ENCODE peak calls at places on chromosomes 7 and 10, in eight cellular contexts. K is fibroblast of mammary gland; L is CD8-positive, alpha-beta T cell; X is kidney; O is neural crest cell; U is NB4; Y is endothelial cell; C is chondrocyte. P is an unnamed sample.

GRCh38 chr7:26658698-26659084 is 205.7 kb downstream of the SKAP2 start:
- DNase-seq in K (no peak), C (no peak), O (no peak), U (no peak), L (no peak), Y (no peak), X (no peak), P (no peak)

GRCh38 chr7:41559426-41559825 is 143.5 kb downstream of the INHBA start:
- DNase-seq in O (no peak), U (no peak), Y (no peak), C (no peak), K (no peak), L (no peak), X (no peak), P (no peak)

GRCh38 chr7:146554568-146554967 is 438.0 kb downstream of the CNTNAP2 start:
- DNase-seq in Y (no peak), X (no peak), O (no peak), U (no peak), C (no peak), L (no peak), K (no peak), P (no peak)

GRCh38 chr7:2873146-2873545 is 29.0 kb upstream of the GNA12 start:
- DNase-seq in O (no peak), L (no peak), U (no peak), K (no peak), Y (no peak), C (no peak), X (no peak), P (no peak)

GRCh38 chr10:93821051-93821772 is 63.5 kb downstream of the LGI1 start:
- DNase-seq in L (no peak), X (no peak), U (peak; percentile 36), O (no peak), C (no peak), K (peak; percentile 54), Y (no peak), P (peak; percentile 51)

GRCh38 chr7:137045573-137045972 is 177.1 kb downstream of the CHRM2 start:
- DNase-seq in U (no peak), K (no peak), O (no peak), Y (no peak), C (no peak), X (no peak), L (no peak), P (no peak)

GRCh38 chr10:101774589-101775272 is 1.2 kb downstream of the FGF8 start:
- DNase-seq in C (no peak), L (no peak), O (no peak), Y (peak; percentile 19), U (no peak), X (peak; percentile 70), K (no peak), P (no peak)

GRCh38 chr7:112204072-112204775 is 2.0 kb downstream of the DOCK4 start:
- DNase-seq in L (no peak), K (peak; percentile 38), O (no peak), U (no peak), Y (peak; percentile 11), C (no peak), X (no peak), P (peak; percentile 60)

GRCh38 chr7:1027285-1028043 is 16.9 kb upstream of the GPR146 start:
- DNase-seq in Y (no peak), C (peak; percentile 87), K (peak; percentile 31), O (peak; percentile 35), U (peak; percentile 54), L (no peak), X (peak; percentile 86), P (peak; percentile 25)

GRCh38 chr10:60921631-60922030 is 22.4 kb downstream of the RHOBTB1 start:
- DNase-seq in Y (no peak), O (no peak), U (no peak), K (no peak), L (no peak), X (no peak), C (no peak), P (no peak)

GRCh38 chr10:48439031-48439430 is 132.6 kb downstream of the MAPK8 start:
- DNase-seq in Y (no peak), X (no peak), K (peak; percentile 53), O (no peak), L (no peak), C (no peak), U (no peak), P (peak; percentile 79)

GRCh38 chr7:48144291-48144768 is 26.9 kb upstream of the ABCA13 start:
- DNase-seq in K (no peak), Y (no peak), O (no peak), L (no peak), U (no peak), C (no peak), X (no peak), P (peak; percentile 8)

GRCh38 chr7:14900051-14900450 is 2.5 kb downstream of the DGKB start:
- DNase-seq in C (no peak), L (no peak), Y (no peak), X (no peak), K (peak; percentile 26), O (no peak), U (no peak), P (peak; percentile 61)

GRCh38 chr10:13335881-13336280 is 12.2 kb downstream of the SEPHS1 start:
- DNase-seq in O (no peak), X (no peak), K (no peak), C (no peak), U (no peak), L (no peak), Y (no peak), P (no peak)

GRCh38 chr7:44141221-44141850 is at the start of gene MYL7:
- DNase-seq in Y (no peak), K (no peak), C (no peak), X (peak; percentile 21), U (no peak), L (no peak), O (no peak), P (no peak)

GRCh38 chr10:10432306-10433035 is 585.2 kb upstream of the CELF2 start:
- DNase-seq in L (no peak), O (no peak), U (no peak), X (no peak), C (no peak), Y (no peak), K (peak; percentile 48), P (peak; percentile 43)

GRCh38 chr10:21617267-21617666 is 83.2 kb downstream of the MLLT10 start:
- DNase-seq in K (peak; percentile 25), O (no peak), L (no peak), U (peak; percentile 50), Y (no peak), C (no peak), X (no peak), P (peak; percentile 4)

GRCh38 chr7:102273749-102274712 is 12.6 kb upstream of the SH2B2 start:
- DNase-seq in L (no peak), C (no peak), O (no peak), X (peak; percentile 73), U (no peak), Y (no peak), K (peak; percentile 57), P (peak; percentile 76)

DNA sequence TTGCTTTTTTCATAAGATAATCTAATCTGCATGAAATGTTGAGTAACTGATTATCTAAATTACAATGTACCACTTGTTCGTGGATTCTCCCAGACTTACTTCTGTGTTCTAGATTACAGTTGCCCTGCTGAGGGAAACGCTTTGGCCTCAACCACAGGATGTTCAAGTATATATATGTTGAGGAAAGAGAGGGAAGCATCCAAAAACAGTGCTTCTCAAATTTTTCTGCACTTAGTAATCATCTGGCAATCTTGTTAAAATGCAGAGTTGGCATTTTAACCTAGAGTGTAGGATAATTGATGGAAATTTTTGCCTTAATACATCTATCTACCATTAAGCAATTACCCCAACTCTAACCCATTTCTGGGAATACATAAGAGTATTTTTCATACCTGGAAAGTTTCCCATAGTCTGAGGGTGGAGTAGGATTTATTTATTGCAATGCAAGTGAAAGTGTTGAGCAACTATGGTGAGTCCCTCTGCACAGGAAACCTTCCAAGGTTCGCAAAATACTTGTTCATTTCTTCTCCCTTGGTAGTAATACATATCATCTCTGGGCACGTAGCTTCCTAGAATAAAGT is 59.6 kb upstream of the C1GALT1 start:
- DNase-seq in O (no peak), C (no peak), K (peak; percentile 94), L (no peak), X (no peak), Y (no peak), U (no peak), P (peak; percentile 54)
- TF ChIP-seq CTCF in O (no peak), C (no peak), K (no peak), L (no peak), X (no peak), Y (no peak), U (no peak), P (no peak)

GRCh38 chr10:5094265-5095205 is at the start of gene AKR1C3:
- DNase-seq in O (no peak), C (no peak), U (peak; percentile 51), X (no peak), Y (no peak), K (peak; percentile 85), L (no peak), P (peak; percentile 66)
- TF ChIP-seq CTCF in O (peak; percentile 71), C (peak; percentile 85), U (peak; percentile 12), X (peak; percentile 63), Y (peak; percentile 74), K (peak; percentile 77), L (peak; percentile 48), P (peak; percentile 62)

GRCh38 chr7:151118108-151119054 is 32.1 kb downstream of the AGAP3 start:
- DNase-seq in X (no peak), O (no peak), U (no peak), K (no peak), L (no peak), Y (no peak), C (no peak), P (no peak)

GRCh38 chr7:151119902-151120301 is 33.6 kb downstream of the AGAP3 start:
- DNase-seq in U (no peak), L (no peak), X (no peak), O (no peak), Y (no peak), K (no peak), C (no peak), P (no peak)

GRCh38 chr7:151117565-151117964 is 31.3 kb downstream of the AGAP3 start:
- DNase-seq in X (no peak), U (no peak), Y (no peak), O (no peak), K (no peak), L (peak; percentile 53), C (no peak), P (no peak)

GRCh38 chr7:151120896-151121295 is 34.6 kb downstream of the AGAP3 start:
- DNase-seq in K (no peak), X (no peak), O (no peak), L (no peak), C (no peak), Y (no peak), U (no peak), P (no peak)

DNA sequence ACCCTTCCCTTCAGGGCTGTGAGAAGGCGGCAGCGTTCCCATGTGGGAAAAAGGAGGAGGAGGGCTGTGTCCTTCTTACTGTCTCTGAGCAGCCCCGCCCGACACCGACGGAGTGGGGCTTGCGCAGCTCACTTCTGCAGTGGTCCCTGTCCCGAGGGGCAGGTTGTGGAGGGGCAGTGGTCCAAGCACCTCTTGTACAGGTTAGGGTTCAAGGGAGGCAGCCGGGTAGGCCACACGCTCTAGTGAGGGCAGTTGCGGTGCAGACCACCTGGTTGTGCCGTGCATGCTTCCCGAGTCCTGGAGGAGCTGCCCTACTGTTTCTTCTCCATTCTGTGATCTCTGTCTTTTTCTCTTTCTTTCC is 32.8 kb downstream of the AGAP3 start:
- DNase-seq in C (no peak), O (no peak), Y (no peak), U (no peak), K (no peak), X (no peak), L (no peak), P (no peak)
- TF ChIP-seq CTCF in C (no peak), O (no peak), Y (no peak), U (no peak), K (no peak), X (no peak), L (no peak), P (no peak)

GRCh38 chr7:111018960-111019835 is 71.7 kb upstream of the LRRN3 start:
- DNase-seq in L (no peak), C (peak; percentile 36), X (no peak), Y (no peak), O (no peak), K (no peak), U (no peak), P (no peak)
- TF ChIP-seq CTCF in L (no peak), C (no peak), X (no peak), Y (no peak), O (no peak), K (no peak), U (no peak), P (no peak)

P was measured in foreskin fibroblast.